ENCODE peak calls at places on chromosomes 2 and 18, in four cellular contexts. One of them, this sample, is unnamed. For H3K36me3, the result is how much of the 10 kb centered on the place peaks cover.

GRCh38 chr2:127398239-127398590 is 10.4 kb upstream of the MAP3K2 start:
- DNase-seq in HCT116: peak
- DNase-seq in astrocyte: peak
- DNase-seq in transverse colon: peak
- DNase-seq in this sample: no peak

GRCh38 chr2:145800201-145801091 is 1280.5 kb upstream of the ZEB2 start:
- DNase-seq in astrocyte: peak
- DNase-seq in HCT116: peak
- DNase-seq in transverse colon: no peak
- DNase-seq in this sample: no peak

GRCh38 chr18:2984703-2985261 is 28.2 kb downstream of the LPIN2 start:
- DNase-seq in HCT116: no peak
- DNase-seq in astrocyte: no peak
- DNase-seq in transverse colon: peak
- DNase-seq in this sample: no peak

GRCh38 chr2:179338681-179339080 is 74.0 kb upstream of the SESTD1 start:
- DNase-seq in HCT116: no peak
- DNase-seq in astrocyte: no peak
- DNase-seq in transverse colon: no peak
- DNase-seq in this sample: no peak

GRCh38 chr2:130918421-130918820 is 81.7 kb downstream of the ARHGEF4 start:
- DNase-seq in transverse colon: no peak
- DNase-seq in astrocyte: no peak
- DNase-seq in HCT116: no peak
- DNase-seq in this sample: no peak

GRCh38 chr18:27977009-27977408 is 199.9 kb downstream of the CDH2 start:
- DNase-seq in HCT116: no peak
- DNase-seq in astrocyte: no peak
- DNase-seq in transverse colon: no peak
- DNase-seq in this sample: no peak

GRCh38 chr2:174332607-174333001 is 2.1 kb upstream of the SP9 start:
- DNase-seq in astrocyte: no peak
- DNase-seq in HCT116: no peak
- DNase-seq in transverse colon: no peak
- DNase-seq in this sample: peak

GRCh38 chr2:53945538-53945937 is 25.3 kb downstream of the PSME4 start:
- DNase-seq in transverse colon: no peak
- DNase-seq in HCT116: no peak
- DNase-seq in astrocyte: no peak
- DNase-seq in this sample: no peak

GRCh38 chr2:216560695-216561370 is 62.2 kb downstream of the RPL37A start:
- DNase-seq in HCT116: no peak
- DNase-seq in astrocyte: peak
- DNase-seq in transverse colon: no peak
- DNase-seq in this sample: no peak

GRCh38 chr2:189402932-189403331 is 38.3 kb upstream of the WDR75 start:
- DNase-seq in HCT116: no peak
- DNase-seq in transverse colon: no peak
- DNase-seq in astrocyte: peak
- DNase-seq in this sample: no peak

GRCh38 chr2:30869988-30870387 is 62.7 kb upstream of the CAPN13 start:
- DNase-seq in transverse colon: no peak
- DNase-seq in HCT116: no peak
- DNase-seq in astrocyte: no peak
- DNase-seq in this sample: no peak

GRCh38 chr18:72091369-72091768 is 452.8 kb downstream of the CBLN2 start:
- DNase-seq in HCT116: no peak
- DNase-seq in astrocyte: no peak
- DNase-seq in transverse colon: no peak
- DNase-seq in this sample: no peak

GRCh38 chr18:36903215-36903928 is 74.4 kb downstream of the KIAA1328 start:
- DNase-seq in transverse colon: no peak
- DNase-seq in astrocyte: no peak
- DNase-seq in HCT116: no peak
- DNase-seq in this sample: no peak

GRCh38 chr2:233823731-233824121 is 30.6 kb downstream of the HJURP start:
- DNase-seq in astrocyte: no peak
- DNase-seq in HCT116: no peak
- DNase-seq in transverse colon: peak
- DNase-seq in this sample: no peak

GRCh38 chr2:86368181-86368824 is 30.9 kb upstream of the REEP1 start:
- DNase-seq in transverse colon: peak
- DNase-seq in astrocyte: peak
- DNase-seq in HCT116: peak
- DNase-seq in this sample: peak

GRCh38 chr2:85998071-85998991 is 107.4 kb downstream of the POLR1A start:
- DNase-seq in transverse colon: peak
- DNase-seq in HCT116: no peak
- DNase-seq in astrocyte: peak
- DNase-seq in this sample: no peak

GRCh38 chr2:61135510-61135909 is 26.5 kb upstream of the C2orf74 start:
- DNase-seq in transverse colon: no peak
- DNase-seq in astrocyte: peak
- DNase-seq in HCT116: peak
- DNase-seq in this sample: no peak

GRCh38 chr2:25268136-25268535 is 73.6 kb downstream of the DNMT3A start:
- DNase-seq in transverse colon: no peak
- DNase-seq in HCT116: no peak
- DNase-seq in astrocyte: no peak
- DNase-seq in this sample: no peak

GRCh38 chr2:10003206-10004125 is 39.9 kb upstream of the KLF11 start:
- DNase-seq in transverse colon: no peak
- DNase-seq in astrocyte: no peak
- DNase-seq in HCT116: no peak
- DNase-seq in this sample: no peak

DNA sequence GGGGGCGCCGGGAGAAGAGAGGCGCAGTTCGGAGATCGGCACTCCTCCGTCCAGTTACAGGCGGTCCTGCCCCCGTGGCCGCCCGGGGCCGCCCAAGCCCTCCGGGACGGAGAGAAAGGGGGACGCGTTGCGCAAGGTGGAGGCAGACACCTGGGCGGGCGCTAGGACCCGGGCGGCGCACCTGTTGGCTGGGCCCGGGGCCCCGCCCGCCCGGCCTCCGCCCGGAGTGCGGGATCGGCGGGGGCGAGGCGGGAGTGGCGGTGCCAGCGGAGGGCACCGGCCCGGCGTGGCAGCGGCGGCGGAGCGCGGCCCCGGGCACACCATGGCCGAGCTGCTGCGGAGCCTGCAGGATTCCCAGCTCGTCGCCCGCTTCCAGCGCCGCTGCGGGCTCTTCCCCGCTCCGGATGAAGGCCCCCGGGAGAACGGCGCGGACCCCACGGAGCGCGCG is at the start of gene SGPP2:
- DNase-seq in astrocyte: no peak
- DNase-seq in HCT116: no peak
- DNase-seq in transverse colon: peak
- DNase-seq in this sample: no peak
- TF ChIP-seq CTCF in astrocyte: no peak
- TF ChIP-seq CTCF in HCT116: no peak
- TF ChIP-seq CTCF in transverse colon: no peak
- TF ChIP-seq CTCF in this sample: no peak

GRCh38 chr18:50274941-50275340 is 6.4 kb downstream of the MBD1 start:
- DNase-seq in transverse colon: no peak
- DNase-seq in astrocyte: no peak
- DNase-seq in HCT116: no peak
- DNase-seq in this sample: no peak
- H3K36me3 ChIP-seq in transverse colon: under half
- H3K36me3 ChIP-seq in astrocyte: half or more
- H3K36me3 ChIP-seq in HCT116: half or more
- H3K36me3 ChIP-seq in this sample: half or more

DNA sequence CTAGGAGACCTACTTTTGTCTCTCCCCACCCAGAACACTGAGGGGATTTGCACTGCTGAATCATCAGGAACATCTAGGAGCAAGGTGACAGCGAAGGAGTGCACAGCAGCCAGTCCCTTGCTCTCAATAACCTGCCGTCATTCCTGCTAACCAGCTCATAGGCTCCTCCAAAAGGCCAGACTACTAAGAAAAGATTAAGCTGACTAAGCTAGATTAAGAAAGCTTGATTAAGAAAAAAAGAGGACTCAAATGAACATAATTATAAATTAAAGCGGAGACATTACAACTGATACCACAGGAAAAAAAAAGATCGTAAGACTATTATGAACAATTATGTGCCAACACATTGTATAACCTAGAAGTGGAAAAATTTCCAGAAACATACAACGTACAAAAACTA is 1254.8 kb upstream of the CHAC2 start:
- DNase-seq in HCT116: no peak
- DNase-seq in transverse colon: no peak
- DNase-seq in astrocyte: no peak
- DNase-seq in this sample: no peak
- H3K4me3 ChIP-seq in HCT116: no peak
- H3K4me3 ChIP-seq in transverse colon: no peak
- H3K4me3 ChIP-seq in astrocyte: no peak
- H3K4me3 ChIP-seq in this sample: no peak

DNA sequence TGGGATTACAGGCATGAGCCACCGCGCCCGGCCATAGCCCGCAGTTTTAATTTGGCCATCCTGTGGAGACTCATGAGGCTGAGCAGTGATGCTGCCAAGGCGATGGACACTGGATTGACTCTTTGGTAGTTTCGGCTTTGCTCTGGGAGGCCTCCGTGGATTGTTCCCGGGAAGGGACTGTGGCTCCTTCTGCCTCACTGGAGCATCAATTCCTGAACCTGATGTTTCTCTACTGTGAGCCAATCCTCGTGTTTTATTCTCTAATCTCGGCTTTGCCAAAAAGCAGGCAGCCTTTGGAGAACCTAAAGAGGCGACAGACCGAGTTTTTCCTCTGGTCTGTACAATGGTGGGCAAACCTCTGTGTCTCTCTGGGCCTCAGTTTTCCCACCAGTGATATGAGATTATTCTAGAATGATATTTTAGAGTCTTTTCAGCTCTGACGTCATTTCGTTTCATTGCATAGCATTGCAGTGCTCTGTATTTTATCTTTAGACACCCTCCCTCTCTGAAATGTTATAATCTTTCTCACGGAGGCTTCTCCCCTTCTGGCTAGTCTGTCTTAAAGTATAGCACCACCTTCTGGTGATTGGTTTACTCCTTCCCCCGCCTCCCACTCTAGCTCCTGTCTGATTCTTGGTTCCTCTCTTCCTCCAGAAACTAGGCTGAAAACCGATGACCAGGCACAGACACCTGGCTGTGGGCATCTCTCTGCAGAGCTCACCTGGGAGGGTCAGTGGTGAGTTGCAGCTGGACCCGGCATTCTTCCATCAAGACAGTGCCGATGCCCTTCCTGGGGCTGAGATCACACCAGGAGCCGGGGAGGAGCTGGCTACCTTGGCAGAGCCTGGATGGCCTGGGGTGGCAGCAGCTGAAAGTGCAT is 341.3 kb downstream of the MYCN start:
- DNase-seq in transverse colon: no peak
- DNase-seq in astrocyte: no peak
- DNase-seq in HCT116: peak
- DNase-seq in this sample: no peak
- TF ChIP-seq CTCF in transverse colon: peak
- TF ChIP-seq CTCF in astrocyte: no peak
- TF ChIP-seq CTCF in HCT116: peak
- TF ChIP-seq CTCF in this sample: peak

GRCh38 chr2:206790311-206790935 is 25.0 kb downstream of the FASTKD2 start:
- DNase-seq in HCT116: no peak
- DNase-seq in astrocyte: peak
- DNase-seq in transverse colon: no peak
- DNase-seq in this sample: no peak
- H3K36me3 ChIP-seq in HCT116: under half
- H3K36me3 ChIP-seq in astrocyte: under half
- H3K36me3 ChIP-seq in transverse colon: under half
- H3K36me3 ChIP-seq in this sample: under half

DNA sequence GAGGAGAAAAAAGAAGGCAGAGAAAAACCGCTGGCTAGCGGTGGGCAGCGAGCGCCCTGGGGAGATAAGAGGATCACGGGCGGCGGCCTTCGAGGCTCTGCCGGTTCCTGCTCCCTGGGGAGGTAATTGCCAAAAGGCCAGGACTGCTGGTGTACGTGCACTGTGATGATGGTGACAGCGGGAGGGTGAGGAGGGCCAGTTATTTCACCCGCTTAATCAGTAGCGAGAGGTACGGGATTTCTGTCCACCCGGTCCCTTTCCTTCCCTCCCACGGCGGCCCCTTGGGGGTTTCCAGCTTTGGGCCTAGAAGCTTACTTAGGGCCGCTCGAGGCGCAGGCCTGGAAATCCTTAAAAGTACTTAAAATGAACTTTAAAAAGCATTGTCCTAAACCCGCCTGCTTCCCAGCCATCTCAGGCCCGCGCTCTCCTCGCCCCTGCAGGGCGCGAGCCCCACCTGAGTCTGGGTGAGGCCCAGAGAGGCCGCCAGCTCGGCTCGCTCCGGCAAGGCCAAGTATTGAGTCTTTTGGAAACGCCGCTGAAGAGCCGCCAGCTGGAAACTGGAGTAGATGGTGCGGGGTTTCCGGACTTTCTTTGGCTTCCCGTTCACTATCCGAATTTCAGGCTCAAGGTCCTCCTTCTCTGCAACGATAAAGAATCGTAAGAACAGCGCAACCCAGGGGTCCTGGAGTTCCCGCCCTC is 1.5 kb downstream of the DLX2 start:
- DNase-seq in HCT116: no peak
- DNase-seq in transverse colon: no peak
- DNase-seq in astrocyte: no peak
- DNase-seq in this sample: no peak
- H3K4me3 ChIP-seq in HCT116: peak
- H3K4me3 ChIP-seq in transverse colon: no peak
- H3K4me3 ChIP-seq in astrocyte: peak
- H3K4me3 ChIP-seq in this sample: peak

GRCh38 chr2:201622306-201622705 is 21.0 kb downstream of the TMEM237 start:
- DNase-seq in transverse colon: no peak
- DNase-seq in astrocyte: peak
- DNase-seq in HCT116: no peak
- DNase-seq in this sample: no peak

GRCh38 chr2:201621293-201621999 is 21.9 kb downstream of the TMEM237 start:
- DNase-seq in transverse colon: no peak
- DNase-seq in HCT116: no peak
- DNase-seq in astrocyte: no peak
- DNase-seq in this sample: no peak

DNA sequence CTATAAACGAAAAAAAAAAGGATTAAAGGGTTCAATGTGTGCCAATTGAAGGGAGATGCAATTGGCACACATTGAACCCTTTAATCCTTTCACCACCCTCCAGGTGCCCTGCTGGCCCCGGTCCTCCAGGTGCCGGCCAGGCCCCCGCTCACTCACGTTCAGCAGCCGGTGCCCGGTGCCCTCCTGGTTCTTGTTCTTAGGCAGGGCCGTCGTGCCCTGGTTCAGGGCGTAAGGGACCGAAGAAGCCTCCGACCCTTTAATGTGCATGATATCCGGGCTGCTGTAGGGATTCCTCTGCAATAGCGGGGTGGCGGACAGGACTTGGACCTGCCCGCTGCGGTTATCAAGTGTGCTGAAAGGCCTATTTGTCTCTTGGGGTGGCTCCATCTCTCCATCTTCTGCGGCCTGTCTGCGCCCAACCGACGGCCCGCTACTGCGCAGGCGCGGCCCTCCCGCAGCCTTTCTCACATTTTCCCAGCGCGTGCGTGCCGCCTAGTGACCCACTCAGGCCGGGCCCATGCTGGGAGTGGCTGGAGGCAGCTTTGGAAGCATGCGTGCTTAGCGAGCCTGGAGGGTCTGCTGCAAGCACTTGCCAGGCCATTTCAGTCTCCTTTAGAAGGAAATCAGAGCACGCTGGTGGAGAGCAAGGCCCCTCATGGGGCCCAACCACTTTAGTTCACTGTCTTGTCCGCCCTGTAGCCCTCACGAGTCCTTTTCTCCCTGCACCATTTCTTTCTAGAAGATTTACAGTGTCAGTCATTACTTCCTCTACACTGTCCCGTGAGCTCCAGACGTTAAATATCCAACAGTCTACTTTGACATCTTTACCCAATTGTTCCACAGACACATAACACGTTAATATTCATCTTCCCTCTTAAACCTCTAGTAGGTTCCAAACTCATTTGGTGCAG is 24.3 kb downstream of the TMEM237 start:
- DNase-seq in astrocyte: peak
- DNase-seq in HCT116: no peak
- DNase-seq in transverse colon: peak
- DNase-seq in this sample: no peak
- TF ChIP-seq CTCF in astrocyte: no peak
- TF ChIP-seq CTCF in HCT116: no peak
- TF ChIP-seq CTCF in transverse colon: no peak
- TF ChIP-seq CTCF in this sample: no peak